ENCODE peak calls at places on chromosomes 16 and 17, in eight cellular contexts. D is endothelial cell of umbilical vein, P is heart left ventricle, K is gastrocnemius medialis, Q is adrenal gland, F is trophoblast cell, M is PC-9, X is prostate gland. N is an unnamed sample. For H3K4me1, the result is how much of the 10 kb centered on the place peaks cover.

GRCh38 chr17:2372681-2373080 is 28.2 kb downstream of the MNT start:
- DNase-seq in D (no peak), P (no peak), K (no peak), Q (no peak), F (no peak), M (no peak), X (no peak), N (no peak)

GRCh38 chr16:14374451-14375131 is 255.5 kb downstream of the PARN start:
- DNase-seq in D (no peak), P (no peak), K (no peak), Q (no peak), F (peak), M (no peak), X (no peak), N (no peak)

GRCh38 chr16:73713817-73714495 is 582.7 kb upstream of the PSMD7 start:
- DNase-seq in D (no peak), P (no peak), K (no peak), Q (peak), F (peak), M (no peak), X (no peak), N (no peak)

GRCh38 chr17:27247071-27247957 is 46.6 kb upstream of the WSB1 start:
- DNase-seq in D (peak), P (peak), K (peak), Q (peak), F (no peak), M (peak), X (peak), N (peak)

GRCh38 chr16:58960034-58960433 is 225.9 kb upstream of the GOT2 start:
- DNase-seq in D (no peak), P (no peak), K (no peak), Q (no peak), F (no peak), M (no peak), X (no peak), N (no peak)

GRCh38 chr16:3349175-3349574 is 6.5 kb upstream of the OR2C1 start:
- DNase-seq in D (no peak), P (no peak), K (no peak), Q (no peak), F (no peak), M (no peak), X (no peak), N (no peak)

GRCh38 chr17:67415291-67415690 is 38.2 kb downstream of the PITPNC1 start:
- DNase-seq in D (no peak), P (no peak), K (no peak), Q (no peak), F (no peak), M (no peak), X (peak), N (no peak)

GRCh38 chr17:45225051-45225700 is 3.5 kb downstream of the FMNL1 start:
- DNase-seq in D (no peak), P (peak), K (no peak), Q (peak), F (no peak), M (peak), X (no peak), N (no peak)

GRCh38 chr16:28326881-28327610 is 34.7 kb downstream of the SBK1 start:
- DNase-seq in D (peak), P (no peak), K (peak), Q (peak), F (peak), M (peak), X (no peak), N (peak)

GRCh38 chr17:11814655-11815262 is 182.5 kb downstream of the ZNF18 start:
- DNase-seq in D (no peak), P (no peak), K (no peak), Q (no peak), F (no peak), M (no peak), X (no peak), N (no peak)

GRCh38 chr17:56598471-56598870 is 5.0 kb downstream of the NOG start:
- DNase-seq in D (no peak), P (no peak), K (no peak), Q (no peak), F (no peak), M (no peak), X (no peak), N (no peak)

GRCh38 chr17:2070241-2071023 is 15.5 kb downstream of the HIC1 start:
- DNase-seq in D (no peak), P (no peak), K (no peak), Q (no peak), F (no peak), M (peak), X (no peak), N (no peak)

GRCh38 chr16:1895949-1896675 is 22.1 kb downstream of the HS3ST6 start:
- DNase-seq in D (no peak), P (no peak), K (no peak), Q (no peak), F (no peak), M (no peak), X (no peak), N (no peak)

GRCh38 chr16:760498-761343 is at the start of gene MSLN:
- DNase-seq in D (no peak), P (no peak), K (no peak), Q (no peak), F (no peak), M (peak), X (no peak), N (no peak)

GRCh38 chr17:15882058-15882720 is 62.7 kb upstream of the ADORA2B start:
- DNase-seq in D (no peak), P (no peak), K (no peak), Q (peak), F (peak), M (no peak), X (no peak), N (no peak)

GRCh38 chr17:44005865-44006580 is 1.6 kb downstream of the NAGS start:
- DNase-seq in D (peak), P (no peak), K (no peak), Q (no peak), F (no peak), M (peak), X (no peak), N (no peak)

GRCh38 chr17:39759204-39759603 is 21.5 kb downstream of the GRB7 start:
- DNase-seq in D (no peak), P (no peak), K (no peak), Q (no peak), F (no peak), M (no peak), X (no peak), N (no peak)

GRCh38 chr17:74213897-74214386 is 571 bp downstream of the TTYH2 start:
- DNase-seq in D (no peak), P (peak), K (peak), Q (peak), F (no peak), M (no peak), X (no peak), N (no peak)

GRCh38 chr16:71923941-71924690 is 28.8 kb downstream of the IST1 start:
- DNase-seq in D (no peak), P (no peak), K (no peak), Q (no peak), F (no peak), M (peak), X (no peak), N (no peak)

GRCh38 chr17:50638851-50639767 is 4.4 kb downstream of the ABCC3 start:
- DNase-seq in D (peak), P (peak), K (peak), Q (peak), F (peak), M (peak), X (peak), N (peak)

GRCh38 chr16:66273644-66274334 is 92.7 kb upstream of the CDH5 start:
- DNase-seq in D (no peak), P (no peak), K (no peak), Q (no peak), F (no peak), M (no peak), X (no peak), N (no peak)

GRCh38 chr17:71302721-71303549 is 817.9 kb upstream of the SOX9 start:
- DNase-seq in D (no peak), P (no peak), K (no peak), Q (no peak), F (no peak), M (no peak), X (no peak), N (no peak)

GRCh38 chr16:49472598-49472997 is 99.0 kb downstream of the C16orf78 start:
- DNase-seq in D (no peak), P (no peak), K (no peak), Q (no peak), F (no peak), M (no peak), X (no peak), N (no peak)

GRCh38 chr16:79847569-79847968 is 247.0 kb upstream of the MAF start:
- DNase-seq in D (no peak), P (no peak), K (no peak), Q (no peak), F (no peak), M (no peak), X (no peak), N (no peak)

GRCh38 chr17:45428954-45429337 is 3.7 kb downstream of the ARHGAP27 start:
- DNase-seq in D (no peak), P (no peak), K (no peak), Q (no peak), F (no peak), M (no peak), X (no peak), N (no peak)

GRCh38 chr17:17175340-17175739 is 30.8 kb downstream of the PLD6 start:
- DNase-seq in D (no peak), P (peak), K (no peak), Q (no peak), F (no peak), M (no peak), X (no peak), N (no peak)

GRCh38 chr17:39652635-39653315 is 12.4 kb upstream of the TCAP start:
- DNase-seq in D (peak), P (no peak), K (no peak), Q (no peak), F (no peak), M (no peak), X (no peak), N (no peak)

GRCh38 chr17:64707077-64707591 is 45.0 kb upstream of the SMURF2 start:
- DNase-seq in D (peak), P (peak), K (peak), Q (peak), F (peak), M (peak), X (peak), N (peak)

GRCh38 chr17:64706224-64707076 is 44.3 kb upstream of the SMURF2 start:
- DNase-seq in D (no peak), P (no peak), K (no peak), Q (no peak), F (no peak), M (peak), X (peak), N (no peak)

GRCh38 chr17:64709481-64709880 is 47.4 kb upstream of the SMURF2 start:
- DNase-seq in D (no peak), P (no peak), K (no peak), Q (no peak), F (no peak), M (no peak), X (no peak), N (no peak)
- H3K4me3 ChIP-seq in D (no peak), P (no peak), K (no peak), Q (no peak), F (no peak), M (no peak), X (no peak), N (no peak)

GRCh38 chr16:11742041-11742535 is 569 bp downstream of the TXNDC11 start:
- DNase-seq in D (peak), P (peak), K (peak), Q (peak), F (peak), M (peak), X (no peak), N (no peak)
- H3K4me1 ChIP-seq in D (under half), P (under half), K (under half), Q (under half), F (under half), M (under half), X (under half), N (under half)

GRCh38 chr17:59769891-59770290 is 62.4 kb downstream of the VMP1 start:
- DNase-seq in D (peak), P (no peak), K (no peak), Q (no peak), F (no peak), M (no peak), X (no peak), N (no peak)
- H3K27ac ChIP-seq in D (peak), P (no peak), K (peak), Q (no peak), F (no peak), M (peak), X (no peak), N (no peak)

GRCh38 chr16:75621170-75621477 is 2.0 kb downstream of the ADAT1 start:
- DNase-seq in D (peak), P (no peak), K (no peak), Q (no peak), F (no peak), M (no peak), X (no peak), N (no peak)
- H3K4me3 ChIP-seq in D (no peak), P (no peak), K (no peak), Q (no peak), F (no peak), M (no peak), X (no peak), N (no peak)

GRCh38 chr16:22191966-22192260 is 14.2 kb upstream of the EEF2K start:
- DNase-seq in D (no peak), P (no peak), K (peak), Q (no peak), F (no peak), M (no peak), X (no peak), N (no peak)
- H3K4me1 ChIP-seq in D (under half), P (under half), K (under half), Q (under half), F (under half), M (under half), X (under half), N (under half)

GRCh38 chr16:54048994-54049929 is 237.3 kb downstream of the IRX3 start:
- DNase-seq in D (no peak), P (no peak), K (no peak), Q (no peak), F (no peak), M (no peak), X (no peak), N (no peak)
- H3K27ac ChIP-seq in D (no peak), P (no peak), K (no peak), Q (no peak), F (no peak), M (no peak), X (no peak), N (no peak)

GRCh38 chr17:75927286-75927922 is 13.4 kb downstream of the FBF1 start:
- DNase-seq in D (no peak), P (no peak), K (no peak), Q (no peak), F (no peak), M (no peak), X (peak), N (no peak)
- H3K4me3 ChIP-seq in D (no peak), P (no peak), K (no peak), Q (no peak), F (no peak), M (no peak), X (no peak), N (no peak)

DNA sequence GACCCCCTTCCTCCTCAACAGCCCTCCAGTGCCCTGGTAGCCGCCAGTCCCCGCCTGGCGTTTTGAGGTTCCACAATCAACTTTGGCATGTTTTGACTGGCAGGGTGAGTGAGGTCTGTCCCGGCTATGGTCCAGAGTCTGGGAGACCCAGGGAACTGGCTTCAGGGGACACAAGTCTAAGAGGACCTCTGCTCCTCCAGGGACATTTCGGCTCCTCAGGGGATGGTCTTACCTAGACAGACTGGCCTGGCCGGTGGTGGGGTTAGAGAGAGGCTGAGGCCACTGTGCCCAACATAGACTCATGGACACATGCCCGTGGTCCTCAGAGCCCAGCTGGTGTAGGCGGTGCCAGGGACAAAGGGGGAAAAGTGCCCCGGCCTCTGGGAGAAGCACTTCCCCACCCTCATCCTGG is 2.2 kb downstream of the TMC8 start:
- DNase-seq in D (no peak), P (no peak), K (no peak), Q (no peak), F (no peak), M (no peak), X (no peak), N (no peak)
- H3K4me1 ChIP-seq in D (under half), P (under half), K (under half), Q (under half), F (under half), M (under half), X (under half), N (half or more)

N was measured in right atrium auricular region.